ENCODE peak calls at places on chromosomes 3 and 15, in six cellular contexts. F is DMS79, L is A549, O is LHCN-M2, T is fibroblast of gingiva, E is HT1080. Y is an unnamed sample.

GRCh38 chr3:27392950-27393679 is 23.9 kb upstream of the NEK10 start:
- DNase-seq in F (no peak), O (no peak), T (no peak), L (no peak), E (no peak), Y (no peak)

GRCh38 chr3:186406669-186407635 is 44.9 kb upstream of the DGKG start:
- DNase-seq in L (no peak), F (no peak), E (no peak), O (no peak), T (no peak), Y (no peak)

GRCh38 chr3:143334231-143334630 is 214.7 kb downstream of the CHST2 start:
- DNase-seq in O (peak), T (no peak), E (peak), L (no peak), F (no peak), Y (no peak)

GRCh38 chr3:181103605-181104004 is 114.1 kb upstream of the DNAJC19 start:
- DNase-seq in O (no peak), E (peak), L (no peak), T (no peak), F (no peak), Y (no peak)

GRCh38 chr15:77630956-77631789 is 1.5 kb downstream of the LINGO1 start:
- DNase-seq in E (no peak), L (no peak), F (no peak), T (no peak), O (no peak), Y (no peak)

GRCh38 chr3:9395570-9396300 is 1.7 kb upstream of the SETD5 start:
- DNase-seq in T (no peak), O (no peak), F (peak), L (no peak), E (no peak), Y (no peak)

GRCh38 chr15:101308604-101309435 is 13.8 kb upstream of the SNRPA1 start:
- DNase-seq in E (no peak), F (no peak), L (no peak), O (no peak), T (no peak), Y (no peak)

GRCh38 chr15:25832158-25832557 is 31.0 kb downstream of the ATP10A start:
- DNase-seq in E (no peak), T (no peak), L (no peak), F (no peak), O (peak), Y (peak)

GRCh38 chr3:122410639-122411038 is 5.2 kb downstream of the WDR5B start:
- DNase-seq in O (no peak), T (no peak), F (no peak), L (no peak), E (no peak), Y (no peak)

GRCh38 chr3:23601020-23601822 is 204.5 kb upstream of the UBE2E1 start:
- DNase-seq in F (peak), O (peak), E (no peak), L (no peak), T (peak), Y (peak)

GRCh38 chr3:8517490-8517889 is 15.9 kb downstream of the LMCD1 start:
- DNase-seq in E (no peak), O (no peak), T (no peak), F (no peak), L (no peak), Y (no peak)

GRCh38 chr3:169362261-169362660 is 301.3 kb downstream of the MECOM start:
- DNase-seq in O (no peak), F (no peak), E (peak), L (no peak), T (no peak), Y (peak)

GRCh38 chr3:43286886-43287301 is 554 bp downstream of the SNRK start:
- DNase-seq in O (peak), T (peak), F (no peak), L (peak), E (no peak), Y (peak)

GRCh38 chr3:39965461-39965860 is 156.1 kb downstream of the MYRIP start:
- DNase-seq in L (no peak), T (no peak), E (no peak), F (no peak), O (no peak), Y (no peak)

GRCh38 chr3:151439652-151440125 is 21.2 kb downstream of the IGSF10 start:
- DNase-seq in T (peak), F (no peak), E (peak), O (peak), L (peak), Y (peak)

Y was measured in AG10803.